ENCODE peak calls at places on chromosomes 12 and 14, in five cellular contexts. W is tibial artery, T is lower leg skin, U is H7, I is iPS-NIHi11. F is an unnamed sample.

GRCh38 chr14:104547310-104547997 is 32.1 kb upstream of the C14orf180 start:
- DNase-seq in W (no peak), T (peak; percentile 80), U (no peak), I (peak; percentile 3), F (no peak)

GRCh38 chr12:103956515-103957027 is 9.1 kb upstream of the TDG start:
- DNase-seq in W (no peak), T (no peak), U (no peak), I (peak; percentile 56), F (no peak)

GRCh38 chr12:131074221-131075083 is 120.7 kb downstream of the ADGRD1 start:
- DNase-seq in W (peak; percentile 59), T (peak; percentile 89), U (peak; percentile 48), I (no peak), F (no peak)

GRCh38 chr14:75147423-75148071 is 20.7 kb upstream of the NEK9 start:
- DNase-seq in W (peak; percentile 90), T (peak; percentile 95), U (peak; percentile 76), I (peak; percentile 72), F (peak; percentile 84)

GRCh38 chr12:55934773-55935172 is 3.8 kb downstream of the DGKA start:
- DNase-seq in W (no peak), T (no peak), U (peak; percentile 8), I (no peak), F (no peak)

GRCh38 chr12:26271889-26272492 is 76.6 kb downstream of the SSPN start:
- DNase-seq in W (peak; percentile 83), T (peak; percentile 92), U (no peak), I (no peak), F (no peak)

GRCh38 chr14:94646066-94646465 is 33.9 kb downstream of the SERPINA3 start:
- DNase-seq in W (no peak), T (peak; percentile 54), U (no peak), I (no peak), F (no peak)

GRCh38 chr14:61074852-61075251 is 93.8 kb downstream of the SLC38A6 start:
- DNase-seq in W (no peak), T (no peak), U (no peak), I (no peak), F (no peak)

GRCh38 chr12:66905201-66905600 is 226.3 kb upstream of the GRIP1 start:
- DNase-seq in W (no peak), T (no peak), U (no peak), I (no peak), F (no peak)

GRCh38 chr12:47858511-47859266 is 39.0 kb upstream of the HDAC7 start:
- DNase-seq in W (peak; percentile 51), T (no peak), U (no peak), I (no peak), F (no peak)

GRCh38 chr12:114415525-114415868 is 9.6 kb upstream of the TBX5 start:
- DNase-seq in W (no peak), T (no peak), U (no peak), I (no peak), F (no peak)

GRCh38 chr14:72883963-72884362 is 9.9 kb downstream of the DPF3 start:
- DNase-seq in W (no peak), T (peak; percentile 39), U (no peak), I (no peak), F (no peak)

GRCh38 chr14:99730876-99731351 is 46.8 kb downstream of the CYP46A1 start:
- DNase-seq in W (peak; percentile 64), T (peak; percentile 79), U (no peak), I (no peak), F (no peak)

GRCh38 chr12:52370906-52371608 is 3.8 kb upstream of the KRT85 start:
- DNase-seq in W (peak; percentile 90), T (peak; percentile 95), U (no peak), I (peak; percentile 56), F (no peak)

GRCh38 chr12:292186-292585 is 29.6 kb upstream of the SLC6A13 start:
- DNase-seq in W (no peak), T (no peak), U (no peak), I (no peak), F (no peak)

GRCh38 chr14:30194769-30195168 is 267.1 kb upstream of the PRKD1 start:
- DNase-seq in W (no peak), T (no peak), U (no peak), I (no peak), F (no peak)

GRCh38 chr14:77495354-77495753 is 3.3 kb downstream of the ISM2 start:
- DNase-seq in W (no peak), T (peak; percentile 37), U (no peak), I (no peak), F (no peak)

GRCh38 chr12:93183940-93184663 is 193.6 kb upstream of the NUDT4 start:
- DNase-seq in W (peak; percentile 86), T (no peak), U (no peak), I (no peak), F (peak; percentile 94)

GRCh38 chr12:57139796-57140649 is 7.4 kb downstream of the LRP1-AS start:
- DNase-seq in W (no peak), T (no peak), U (no peak), I (no peak), F (peak; percentile 33)

GRCh38 chr12:108548954-108549521 is 11.9 kb downstream of the SART3 start:
- DNase-seq in W (no peak), T (no peak), U (no peak), I (no peak), F (no peak)

GRCh38 chr12:14239350-14239934 is 126.0 kb upstream of the ATF7IP start:
- DNase-seq in W (no peak), T (no peak), U (peak; percentile 49), I (peak; percentile 30), F (peak; percentile 94)

GRCh38 chr12:135127-135526 is 68.6 kb downstream of the IQSEC3 start:
- DNase-seq in W (no peak), T (no peak), U (no peak), I (no peak), F (no peak)

GRCh38 chr12:11580125-11580751 is 69.2 kb upstream of the ETV6 start:
- DNase-seq in W (peak; percentile 78), T (no peak), U (no peak), I (no peak), F (no peak)

GRCh38 chr12:54357802-54358619 is 6.3 kb downstream of the GPR84 start:
- DNase-seq in W (no peak), T (no peak), U (peak; percentile 52), I (no peak), F (peak; percentile 69)

GRCh38 chr12:104303538-104304151 is at the start of gene EID3:
- DNase-seq in W (peak; percentile 90), T (peak; percentile 98), U (peak; percentile 96), I (peak; percentile 86), F (peak; percentile 85)

GRCh38 chr12:6730169-6730568 is 6.3 kb downstream of the COPS7A start:
- DNase-seq in W (no peak), T (no peak), U (no peak), I (no peak), F (no peak)

GRCh38 chr14:53022593-53022992 is 71.7 kb upstream of the FERMT2 start:
- DNase-seq in W (no peak), T (no peak), U (no peak), I (no peak), F (no peak)

GRCh38 chr12:81077329-81077685 is 572 bp upstream of the ACSS3 start:
- DNase-seq in W (no peak), T (no peak), U (peak; percentile 83), I (peak; percentile 84), F (peak; percentile 56)

GRCh38 chr12:32756476-32757158 is 920 bp upstream of the YARS2 start:
- DNase-seq in W (no peak), T (no peak), U (no peak), I (no peak), F (no peak)

GRCh38 chr12:64059685-64060084 is 162.4 kb downstream of the KICS2 start:
- DNase-seq in W (no peak), T (no peak), U (no peak), I (no peak), F (no peak)

GRCh38 chr12:92446082-92446460 is 256.7 kb upstream of the PLEKHG7 start:
- DNase-seq in W (no peak), T (no peak), U (no peak), I (no peak), F (no peak)

GRCh38 chr14:101843665-101844064 is 82.2 kb downstream of the PPP2R5C start:
- DNase-seq in W (no peak), T (no peak), U (peak; percentile 70), I (no peak), F (peak; percentile 19)

GRCh38 chr12:122868471-122869177 is 27.3 kb downstream of the VPS37B start:
- DNase-seq in W (peak; percentile 42), T (peak; percentile 73), U (no peak), I (peak; percentile 1), F (no peak)